ENCODE peak calls at places on chromosome X, in five cellular contexts. U, Y, N, J and Q are unnamed samples.

GRCh38 chrX:153521034-153521433 is 3.6 kb downstream of the ATP2B3 start:
- DNase-seq in N (no peak), Y (peak), J (peak), U (no peak), Q (no peak)

GRCh38 chrX:103063191-103063845 is 653 bp downstream of the BEX1 start:
- DNase-seq in N (peak), U (no peak), J (peak), Y (no peak), Q (peak)

GRCh38 chrX:51614353-51614752 is 4.4 kb downstream of the CENPVL3 start:
- DNase-seq in J (no peak), Y (no peak), U (peak), N (no peak), Q (no peak)

GRCh38 chrX:151985955-151986354 is 11.5 kb upstream of the GABRE start:
- DNase-seq in N (no peak), U (no peak), J (no peak), Y (no peak), Q (no peak)

GRCh38 chrX:102154900-102155805 is 624 bp downstream of the BEX5 start:
- DNase-seq in U (peak), J (peak), Y (peak), N (no peak), Q (peak)

GRCh38 chrX:151935358-151935757 is 22.7 kb downstream of the MAGEA4 start:
- DNase-seq in Y (no peak), J (no peak), U (no peak), N (no peak), Q (no peak)

GRCh38 chrX:139200793-139201192 is 329.7 kb upstream of the F9 start:
- DNase-seq in U (no peak), N (no peak), Y (peak), J (peak), Q (no peak)

GRCh38 chrX:19629541-19629940 is 114.2 kb upstream of the MAP3K15 start:
- DNase-seq in J (no peak), U (no peak), N (no peak), Y (no peak), Q (no peak)

GRCh38 chrX:27953161-27953560 is 28.1 kb downstream of the DCAF8L1 start:
- DNase-seq in J (no peak), Y (no peak), N (no peak), U (no peak), Q (no peak)

GRCh38 chrX:130555341-130555740 is 153.6 kb downstream of the RBMX2 start:
- DNase-seq in Y (no peak), N (no peak), U (no peak), J (no peak), Q (no peak)

GRCh38 chrX:154370300-154370881 is 4.0 kb downstream of the FLNA start:
- DNase-seq in J (no peak), Y (no peak), N (peak), U (no peak), Q (peak)

GRCh38 chrX:100615015-100615414 is 21.6 kb downstream of the TSPAN6 start:
- DNase-seq in U (no peak), Y (peak), J (peak), N (no peak), Q (peak)

GRCh38 chrX:49001521-49002090 is 458 bp downstream of the GRIPAP1 start:
- DNase-seq in J (peak), Y (no peak), N (no peak), U (peak), Q (no peak)

GRCh38 chrX:3712870-3713224 is 602 bp downstream of the PRKX start:
- DNase-seq in J (no peak), U (peak), Y (no peak), N (no peak), Q (no peak)

GRCh38 chrX:74242484-74243138 is 61.4 kb upstream of the ZCCHC13 start:
- DNase-seq in U (no peak), Y (peak), J (no peak), N (no peak), Q (no peak)

GRCh38 chrX:85243761-85244410 is at the start of the genes SATL1 and ZNF711:
- DNase-seq in J (peak), U (peak), Y (peak), N (peak), Q (peak)

GRCh38 chrX:1581132-1581531 is 10.3 kb upstream of the AKAP17A start:
- DNase-seq in U (peak), N (no peak), Y (no peak), J (peak), Q (no peak)

GRCh38 chrX:100512471-100512870 is 72.3 kb upstream of the TNMD start:
- DNase-seq in Y (no peak), U (peak), N (no peak), J (no peak), Q (no peak)

GRCh38 chrX:107542500-107542899 is 85.8 kb upstream of the PRPS1 start:
- DNase-seq in Y (peak), N (no peak), U (no peak), J (peak), Q (no peak)

GRCh38 chrX:129478516-129478915 is 44.8 kb downstream of the SMARCA1 start:
- DNase-seq in Y (no peak), N (no peak), U (no peak), J (no peak), Q (no peak)

GRCh38 chrX:73855546-73855945 is 292.5 kb downstream of the CHIC1 start:
- DNase-seq in J (peak), Y (peak), N (peak), U (peak), Q (peak)

GRCh38 chrX:15854080-15854655 is 445 bp downstream of the AP1S2 start:
- DNase-seq in Y (peak), U (no peak), N (peak), J (peak), Q (peak)

GRCh38 chrX:71533850-71534515 is 1.1 kb downstream of the OGT start:
- DNase-seq in J (peak), U (peak), N (peak), Y (peak), Q (peak)

GRCh38 chrX:71534773-71535544 is 2.1 kb downstream of the OGT start:
- DNase-seq in U (no peak), Y (no peak), J (no peak), N (no peak), Q (no peak)

GRCh38 chrX:71533514-71533849 is 578 bp downstream of the OGT start:
- DNase-seq in J (no peak), U (no peak), Y (no peak), N (no peak), Q (no peak)

GRCh38 chrX:71537743-71538142 is 4.8 kb downstream of the OGT start:
- DNase-seq in U (no peak), N (no peak), J (no peak), Y (no peak), Q (no peak)

DNA sequence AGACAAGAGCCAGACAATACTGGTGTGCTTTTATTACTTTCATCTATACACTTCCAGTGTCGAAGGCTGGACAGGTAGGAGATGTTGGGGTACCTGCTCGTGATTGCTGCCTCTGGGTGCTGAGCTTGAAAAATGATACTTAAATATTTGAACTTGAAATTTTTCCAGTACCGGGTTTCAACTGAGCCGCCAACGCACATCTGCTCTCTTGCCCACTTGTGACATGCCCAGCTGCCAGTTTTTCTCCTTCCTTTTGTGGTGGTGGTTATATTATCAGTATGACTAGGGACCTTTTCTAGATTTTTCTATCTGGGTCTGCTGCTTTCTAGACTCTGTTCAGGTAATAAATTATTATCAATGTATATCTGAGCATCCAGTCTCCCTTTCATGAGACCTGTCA is 3.4 kb downstream of the OGT start:
- DNase-seq in N (no peak), U (no peak), J (peak), Y (no peak), Q (no peak)
- H3K4me3 ChIP-seq in N (peak), U (peak), J (no peak), Y (peak), Q (no peak)

DNA sequence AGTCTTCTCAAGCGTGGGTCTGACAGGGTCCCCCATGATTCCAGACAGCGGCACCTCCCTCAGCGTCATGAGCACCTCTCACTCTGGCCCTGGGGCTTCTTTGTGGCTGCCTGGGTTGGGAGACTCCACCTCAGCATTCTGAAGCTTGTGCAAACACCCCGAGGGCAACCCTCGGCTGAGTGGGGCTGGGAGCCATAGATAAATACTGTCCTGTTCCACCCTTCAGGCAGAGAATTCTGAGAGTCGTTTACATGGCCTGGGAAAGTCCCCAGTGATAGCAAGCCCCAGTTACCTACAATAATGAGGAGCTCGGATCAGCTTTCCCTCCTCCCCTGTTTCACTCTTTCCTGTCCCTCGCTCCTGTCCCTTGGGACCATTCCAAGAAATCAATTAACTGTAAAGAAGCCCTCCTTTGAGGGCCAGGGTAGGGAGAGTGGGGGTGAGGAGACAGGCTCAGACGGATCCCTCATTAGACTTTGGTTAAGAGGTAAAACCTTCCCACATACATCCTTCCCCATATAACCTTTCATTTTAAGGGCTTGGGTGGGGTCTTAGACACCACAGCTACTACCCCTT is 31.6 kb upstream of the DDX3X start:
- DNase-seq in Y (no peak), N (no peak), U (no peak), J (no peak), Q (no peak)
- H3K4me3 ChIP-seq in Y (no peak), N (no peak), U (no peak), J (no peak), Q (no peak)

GRCh38 chrX:125203379-125203736 is 116.3 kb upstream of the TEX13C start:
- DNase-seq in U (no peak), Y (no peak), J (peak), N (no peak), Q (no peak)
- H3K4me3 ChIP-seq in U (no peak), Y (peak), J (peak), N (peak), Q (peak)

GRCh38 chrX:69543572-69543971 is 39.4 kb downstream of the NALF2 start:
- DNase-seq in Y (no peak), N (peak), J (no peak), U (no peak), Q (no peak)

GRCh38 chrX:69535661-69536060 is 31.5 kb downstream of the NALF2 start:
- DNase-seq in J (no peak), N (no peak), U (no peak), Y (no peak), Q (no peak)

GRCh38 chrX:69541959-69542358 is 37.8 kb downstream of the NALF2 start:
- DNase-seq in U (no peak), J (no peak), Y (no peak), N (no peak), Q (no peak)

GRCh38 chrX:69539437-69539836 is 35.3 kb downstream of the NALF2 start:
- DNase-seq in N (no peak), Y (no peak), J (no peak), U (no peak), Q (no peak)

GRCh38 chrX:69538321-69538876 is 34.3 kb downstream of the NALF2 start:
- DNase-seq in J (peak), N (peak), U (peak), Y (peak), Q (peak)
- H3K4me3 ChIP-seq in J (peak), N (peak), U (no peak), Y (peak), Q (peak)

DNA sequence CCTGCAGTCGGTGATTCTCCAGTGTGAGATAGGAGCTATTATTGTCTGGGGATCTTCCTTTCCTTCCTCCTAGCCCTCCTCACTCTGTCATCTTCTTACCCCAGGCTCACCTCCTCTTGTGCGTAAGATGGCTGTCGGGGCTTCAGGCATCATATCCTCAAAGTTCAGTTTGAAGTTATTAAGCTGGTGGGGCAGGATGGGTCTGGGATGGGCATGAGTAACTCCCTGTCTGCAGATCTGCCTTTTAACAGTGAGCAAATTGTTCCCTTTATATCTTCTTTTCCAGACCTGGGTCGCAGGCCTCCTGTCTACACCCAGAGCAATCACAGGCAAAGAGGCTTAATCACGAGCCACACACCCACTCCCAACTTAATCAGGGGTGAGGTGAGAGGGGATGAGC is 900 bp upstream of the MTMR1 start:
- DNase-seq in Y (no peak), U (no peak), J (no peak), N (no peak), Q (no peak)
- H3K4me3 ChIP-seq in Y (no peak), U (peak), J (no peak), N (peak), Q (no peak)

GRCh38 chrX:53798281-53798680 is 111.8 kb upstream of the HUWE1 start:
- DNase-seq in U (peak), J (no peak), Y (no peak), N (no peak), Q (no peak)
- H3K4me3 ChIP-seq in U (no peak), J (no peak), Y (no peak), N (no peak), Q (no peak)

DNA sequence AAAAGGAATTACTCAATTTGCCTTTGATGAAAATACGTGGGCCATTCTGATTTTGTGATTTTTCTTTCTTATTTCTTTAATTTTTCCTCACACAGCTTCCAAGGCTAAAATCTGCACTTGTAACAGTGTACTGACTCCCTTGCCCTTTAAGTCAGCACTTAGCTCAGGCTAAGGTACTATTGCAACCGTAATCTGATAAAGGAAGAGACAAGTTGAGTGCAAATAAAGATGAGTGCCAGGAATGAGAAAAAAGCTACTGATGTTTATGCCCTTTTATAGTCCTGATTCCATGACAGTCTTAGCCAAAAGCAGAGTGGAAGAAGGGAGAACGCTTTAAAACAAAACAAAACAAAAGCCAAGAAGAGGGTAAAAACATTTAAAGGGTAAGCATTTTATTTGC is 6.0 kb downstream of the DMD start:
- DNase-seq in N (no peak), J (no peak), U (no peak), Y (no peak), Q (no peak)
- H3K4me3 ChIP-seq in N (peak), J (no peak), U (no peak), Y (no peak), Q (no peak)

DNA sequence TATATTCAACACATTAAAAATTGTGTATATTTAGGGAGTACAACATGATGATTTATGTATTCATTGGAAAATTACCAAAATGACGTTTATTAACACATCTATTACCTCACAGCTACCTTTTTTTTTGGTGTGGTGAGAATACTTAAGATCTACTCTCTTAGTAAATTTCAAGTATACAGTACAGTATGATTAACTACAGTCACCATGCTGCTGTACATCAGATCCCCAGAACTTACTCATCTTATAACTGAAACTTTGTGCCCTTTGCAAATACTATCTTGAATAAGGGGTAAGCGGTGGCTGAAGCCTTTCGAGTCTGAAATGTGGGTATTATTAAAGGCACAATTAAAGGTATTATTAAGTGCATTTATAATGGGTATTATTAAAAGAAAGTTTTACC is 976 bp downstream of the PHKA1 start:
- DNase-seq in Y (no peak), U (no peak), J (no peak), N (no peak), Q (no peak)
- H3K4me3 ChIP-seq in Y (peak), U (no peak), J (no peak), N (peak), Q (peak)

GRCh38 chrX:110851780-110852179 is 56.2 kb upstream of the CHRDL1 start:
- DNase-seq in U (no peak), N (peak), J (no peak), Y (no peak), Q (no peak)
- H3K4me3 ChIP-seq in U (no peak), N (no peak), J (no peak), Y (no peak), Q (no peak)

GRCh38 chrX:34653811-34654210 is 3.3 kb downstream of the TMEM47 start:
- DNase-seq in U (no peak), Y (no peak), J (no peak), N (no peak), Q (no peak)

GRCh38 chrX:34656842-34657780 is at the start of gene TMEM47:
- DNase-seq in J (peak), U (no peak), Y (peak), N (peak), Q (peak)

GRCh38 chrX:34655496-34656258 is 1.4 kb downstream of the TMEM47 start:
- DNase-seq in Y (no peak), N (no peak), J (no peak), U (no peak), Q (no peak)

GRCh38 chrX:34656467-34656841 is 631 bp downstream of the TMEM47 start:
- DNase-seq in U (no peak), J (no peak), N (peak), Y (no peak), Q (peak)

DNA sequence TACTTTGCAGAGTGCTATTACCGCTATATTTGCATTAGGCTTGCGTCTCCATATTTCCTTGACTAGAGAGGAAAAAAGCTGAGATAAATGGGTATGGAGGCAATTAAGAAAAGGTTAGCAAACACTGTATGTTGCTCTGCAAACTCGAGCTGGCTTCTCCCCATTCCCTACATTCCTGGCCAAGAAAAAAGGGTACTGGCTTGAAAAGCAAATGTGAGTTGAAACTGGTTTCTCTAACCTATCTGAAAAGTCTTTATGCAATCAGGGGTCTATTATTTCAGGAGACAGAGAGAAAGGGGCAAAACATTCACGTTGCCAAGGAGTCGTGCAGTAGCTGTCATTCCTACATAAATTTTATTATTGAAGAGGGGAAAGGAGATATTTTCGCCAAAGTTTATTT is 2.1 kb downstream of the TMEM47 start:
- DNase-seq in U (no peak), N (no peak), J (no peak), Y (no peak), Q (no peak)
- H3K4me3 ChIP-seq in U (no peak), N (peak), J (no peak), Y (peak), Q (peak)